ENCODE peak calls at places on chromosomes 3 and 15, in six cellular contexts. Z is pancreas, C is transverse colon, J is fibroblast of lung, D is left ventricle myocardium inferior, N is mesenchymal stem cell. T is an unnamed sample.

GRCh38 chr3:194711913-194712312 is 26.2 kb downstream of the FAM43A start:
- DNase-seq in Z (no peak), N (peak; percentile 99), J (peak; percentile 93), C (no peak), D (no peak), T (no peak)

GRCh38 chr15:32669870-32670623 is 28.5 kb downstream of the SCG5 start:
- DNase-seq in N (peak; percentile 24), J (no peak), Z (no peak), D (no peak), C (no peak), T (no peak)

GRCh38 chr3:54621181-54621580 is 306.7 kb downstream of the LRTM1 start:
- DNase-seq in C (no peak), J (peak; percentile 15), N (no peak), D (no peak), Z (no peak), T (no peak)

GRCh38 chr3:126083511-126083912 is 412 bp downstream of the SLC41A3 start:
- DNase-seq in N (peak; percentile 56), Z (peak; percentile 62), J (peak; percentile 39), C (peak; percentile 51), D (peak; percentile 46), T (peak; percentile 56)

GRCh38 chr3:152349397-152349796 is 80.7 kb downstream of the MBNL1 start:
- DNase-seq in J (peak; percentile 46), Z (no peak), N (no peak), C (no peak), D (no peak), T (no peak)

GRCh38 chr3:189041482-189042090 is 130.2 kb upstream of the TPRG1 start:
- DNase-seq in D (no peak), C (peak; percentile 47), J (peak; percentile 29), Z (peak; percentile 23), N (peak; percentile 53), T (peak; percentile 63)

GRCh38 chr15:65384895-65385867 is 7.4 kb upstream of the IGDCC3 start:
- DNase-seq in D (peak; percentile 85), N (peak; percentile 91), C (peak; percentile 87), J (peak; percentile 68), Z (peak; percentile 82), T (peak; percentile 80)

GRCh38 chr3:179513867-179514266 is 48.9 kb upstream of the ACTL6A start:
- DNase-seq in Z (no peak), N (no peak), C (no peak), J (peak; percentile 10), D (no peak), T (no peak)

GRCh38 chr3:17431004-17431403 is 311.4 kb downstream of the TBC1D5 start:
- DNase-seq in J (peak; percentile 33), D (no peak), N (peak; percentile 47), Z (no peak), C (no peak), T (peak; percentile 41)

GRCh38 chr15:93694038-93694437 is 537.3 kb upstream of the MCTP2 start:
- DNase-seq in Z (no peak), D (no peak), J (no peak), N (no peak), C (no peak), T (no peak)

GRCh38 chr3:11549580-11550140 is 94.1 kb downstream of the VGLL4 start:
- DNase-seq in C (no peak), J (no peak), Z (no peak), N (no peak), D (peak; percentile 7), T (no peak)

GRCh38 chr3:11552289-11553264 is 91.1 kb downstream of the VGLL4 start:
- DNase-seq in C (no peak), Z (peak; percentile 21), N (no peak), J (no peak), D (peak; percentile 13), T (no peak)

GRCh38 chr3:11553436-11554235 is 90.1 kb downstream of the VGLL4 start:
- DNase-seq in D (peak; percentile 45), J (no peak), C (no peak), Z (peak; percentile 51), N (peak; percentile 40), T (no peak)

GRCh38 chr3:11548721-11549131 is 95.0 kb downstream of the VGLL4 start:
- DNase-seq in D (peak; percentile 21), N (peak; percentile 78), Z (peak; percentile 10), J (peak; percentile 92), C (peak; percentile 19), T (peak; percentile 26)

DNA sequence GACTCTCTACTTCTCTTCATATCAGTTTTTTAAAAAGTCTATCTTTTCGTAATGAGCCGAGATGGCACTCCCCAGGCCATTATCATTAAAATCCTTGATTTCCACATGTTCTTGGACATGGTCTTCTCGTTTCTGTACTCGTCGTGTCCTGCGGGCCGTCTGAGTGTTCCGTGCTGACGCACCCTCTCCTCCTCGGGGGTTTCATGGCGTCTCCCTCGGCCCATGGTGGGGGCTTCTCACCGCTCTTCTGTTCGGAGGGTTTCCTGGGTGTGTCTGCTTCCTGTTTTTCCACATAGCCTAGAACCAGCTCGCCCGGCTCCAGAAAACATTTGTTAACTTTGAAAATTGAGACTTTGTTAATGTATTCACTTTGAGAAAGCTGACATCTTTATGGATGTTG is 92.7 kb downstream of the VGLL4 start:
- DNase-seq in Z (peak; percentile 6), J (no peak), N (no peak), C (peak; percentile 3), D (peak; percentile 15), T (no peak)
- H3K4me3 ChIP-seq in Z (no peak overlapping the region), J (no peak overlapping the region), N (peak overlapping the region; percentile 61), C (no peak overlapping the region), D (no peak overlapping the region), T (no peak overlapping the region)

GRCh38 chr15:50740955-50741354 is 24.6 kb downstream of the SPPL2A start:
- DNase-seq in D (no peak), N (no peak), Z (no peak), J (no peak), C (no peak), T (no peak)
- H3K27ac ChIP-seq in D (no peak overlapping the region), N (no peak overlapping the region), Z (no peak overlapping the region), J (no peak overlapping the region), C (no peak overlapping the region), T (no peak overlapping the region)

GRCh38 chr15:90315276-90315982 is 36.7 kb upstream of the ZNF774 start:
- DNase-seq in Z (peak; percentile 80), J (peak; percentile 86), D (peak; percentile 68), N (peak; percentile 84), C (peak; percentile 84), T (peak; percentile 63)
- H3K4me3 ChIP-seq in Z (no peak overlapping the region), J (no peak overlapping the region), D (no peak overlapping the region), N (no peak overlapping the region), C (no peak overlapping the region), T (no peak overlapping the region)

GRCh38 chr15:74482661-74483060 is 21.7 kb upstream of the UBL7 start:
- DNase-seq in D (no peak), C (no peak), Z (no peak), N (no peak), J (no peak), T (no peak)
- H3K27ac ChIP-seq in D (no peak overlapping the region), C (no peak overlapping the region), Z (no peak overlapping the region), N (no peak overlapping the region), J (no peak overlapping the region), T (no peak overlapping the region)

DNA sequence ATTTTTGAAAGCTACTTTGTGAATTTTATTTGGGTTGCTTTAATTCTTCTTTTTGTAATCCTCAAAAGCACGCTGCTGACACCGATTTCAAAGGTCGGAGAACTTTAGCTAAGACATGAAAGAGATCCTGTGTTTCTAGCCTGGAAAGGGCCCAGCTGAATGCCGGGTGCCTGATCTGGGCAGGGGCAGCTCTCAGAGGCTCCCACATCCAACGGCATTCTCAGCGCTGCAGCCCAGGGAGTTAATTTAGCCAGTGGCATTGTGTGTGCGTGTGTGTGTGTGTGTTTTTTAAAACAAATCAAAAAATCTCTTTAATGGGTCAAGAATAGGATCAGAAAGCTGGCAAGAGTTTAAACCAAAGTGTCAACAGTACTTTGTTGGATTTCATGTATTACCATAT is 6.5 kb downstream of the RBP1 start:
- DNase-seq in J (peak; percentile 42), N (no peak), C (no peak), D (no peak), Z (no peak), T (no peak)
- H3K4me3 ChIP-seq in J (no peak overlapping the region), N (no peak overlapping the region), C (no peak overlapping the region), D (no peak overlapping the region), Z (no peak overlapping the region), T (no peak overlapping the region)

GRCh38 chr3:15428539-15428938 is 1.1 kb downstream of the EAF1 start:
- DNase-seq in J (peak; percentile 79), Z (no peak), C (no peak), D (no peak), N (peak; percentile 65), T (peak; percentile 20)
- H3K27ac ChIP-seq in J (peak overlapping the region; percentile 96), Z (no peak overlapping the region), C (peak overlapping the region; percentile 87), D (no peak overlapping the region), N (no peak overlapping the region), T (no peak overlapping the region)

DNA sequence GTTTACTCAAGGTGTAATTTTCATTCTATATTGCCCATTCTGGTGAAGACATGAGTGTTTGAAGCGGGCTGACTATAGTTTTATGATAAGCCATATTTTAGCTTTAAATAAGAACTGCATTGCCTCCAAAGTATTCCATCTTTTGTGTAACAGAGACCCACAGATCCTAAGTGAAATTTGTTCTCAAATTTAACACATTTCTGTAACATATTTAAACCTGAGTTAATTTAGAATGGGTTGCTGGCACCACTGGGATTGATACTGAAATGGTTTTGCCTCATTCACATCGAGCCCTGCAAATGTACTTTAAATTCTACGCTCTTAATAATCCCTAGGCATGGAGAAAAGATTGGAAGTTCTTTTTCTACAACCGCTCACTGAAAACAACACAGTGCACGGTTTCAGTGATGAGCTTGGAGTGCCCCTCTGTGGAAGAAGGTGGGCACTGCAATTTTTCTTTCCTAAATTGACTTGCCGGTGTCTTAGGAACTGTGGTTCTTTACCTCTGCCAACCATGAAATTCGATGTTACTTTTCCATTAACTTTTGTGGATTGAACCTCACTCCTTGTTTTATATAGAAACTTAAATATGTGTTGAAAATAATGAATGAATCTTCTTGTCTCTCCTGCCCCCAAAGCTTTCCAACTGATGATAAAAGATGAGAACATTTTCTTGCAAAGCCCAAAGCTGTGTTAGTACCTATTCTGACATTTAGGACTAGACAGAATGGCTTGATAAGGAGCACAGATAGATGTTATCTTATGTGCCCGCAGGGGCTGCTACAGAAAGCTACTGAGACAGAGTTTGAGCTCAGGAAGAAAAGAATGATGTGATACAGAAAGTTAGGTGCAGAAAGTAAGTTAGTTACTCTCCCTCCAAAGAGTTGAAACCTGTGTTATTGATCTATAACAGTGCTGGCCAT is 109.7 kb upstream of the ATP11B start:
- DNase-seq in D (peak; percentile 19), C (peak; percentile 74), N (peak; percentile 75), J (peak; percentile 54), Z (peak; percentile 32), T (peak; percentile 68)
- H3K4me3 ChIP-seq in D (peak overlapping the region; percentile 71), C (peak overlapping the region; percentile 50), N (peak overlapping the region; percentile 81), J (no peak overlapping the region), Z (no peak overlapping the region), T (no peak overlapping the region)

GRCh38 chr3:166324401-166324800 is 487.2 kb upstream of the BCHE start:
- DNase-seq in Z (no peak), J (no peak), C (no peak), N (no peak), D (no peak), T (no peak)

GRCh38 chr3:166322394-166322793 is 485.2 kb upstream of the BCHE start:
- DNase-seq in N (no peak), C (no peak), D (no peak), Z (no peak), J (no peak), T (no peak)
- H3K27ac ChIP-seq in N (no peak overlapping the region), C (no peak overlapping the region), D (no peak overlapping the region), Z (no peak overlapping the region), J (no peak overlapping the region), T (no peak overlapping the region)

GRCh38 chr3:24678021-24678420 is 183.4 kb upstream of the THRB start:
- DNase-seq in J (no peak), D (no peak), C (no peak), Z (no peak), N (no peak), T (no peak)
- H3K4me3 ChIP-seq in J (peak overlapping the region; percentile 20), D (no peak overlapping the region), C (no peak overlapping the region), Z (no peak overlapping the region), N (peak overlapping the region; percentile 60), T (no peak overlapping the region)

T was measured in small intestine.